ENCODE peak calls at places on chromosomes 12 and 14, in five cellular contexts. One of them, this sample, is unnamed.

GRCh38 chr14:102481791-102482238 is 27.8 kb downstream of the ANKRD9 start:
- DNase-seq in H1: no peak
- DNase-seq in HepG2: peak
- DNase-seq in GM12878: no peak
- DNase-seq in K562: no peak
- DNase-seq in this sample: no peak

GRCh38 chr12:51972849-51973273 is 21.4 kb downstream of the ACVR1B start:
- DNase-seq in H1: no peak
- DNase-seq in HepG2: no peak
- DNase-seq in GM12878: no peak
- DNase-seq in K562: peak
- DNase-seq in this sample: no peak

GRCh38 chr12:5898874-5899273 is 46.2 kb downstream of the ANO2 start:
- DNase-seq in H1: no peak
- DNase-seq in HepG2: no peak
- DNase-seq in GM12878: no peak
- DNase-seq in K562: no peak
- DNase-seq in this sample: no peak

GRCh38 chr14:95609398-95609990 is 74.6 kb downstream of the GLRX5 start:
- DNase-seq in H1: peak
- DNase-seq in HepG2: peak
- DNase-seq in GM12878: no peak
- DNase-seq in K562: peak
- DNase-seq in this sample: peak

GRCh38 chr14:94120667-94121335 is 8.6 kb downstream of the IFI27L2 start:
- DNase-seq in H1: no peak
- DNase-seq in HepG2: no peak
- DNase-seq in GM12878: no peak
- DNase-seq in K562: no peak
- DNase-seq in this sample: no peak

GRCh38 chr12:50314629-50315312 is 31.5 kb upstream of the LIMA1 start:
- DNase-seq in H1: no peak
- DNase-seq in HepG2: peak
- DNase-seq in GM12878: no peak
- DNase-seq in K562: peak
- DNase-seq in this sample: peak

GRCh38 chr14:65949711-65950516 is 536.3 kb upstream of the CCDC196 start:
- DNase-seq in H1: no peak
- DNase-seq in HepG2: peak
- DNase-seq in GM12878: no peak
- DNase-seq in K562: no peak
- DNase-seq in this sample: no peak

GRCh38 chr14:98840076-98840475 is 431.9 kb downstream of the BCL11B start:
- DNase-seq in H1: no peak
- DNase-seq in HepG2: no peak
- DNase-seq in GM12878: no peak
- DNase-seq in K562: no peak
- DNase-seq in this sample: no peak

GRCh38 chr14:94126800-94127199 is 2.6 kb downstream of the IFI27L2 start:
- DNase-seq in H1: peak
- DNase-seq in HepG2: no peak
- DNase-seq in GM12878: no peak
- DNase-seq in K562: no peak
- DNase-seq in this sample: no peak

GRCh38 chr12:9742665-9743064 is 9.8 kb upstream of the CLECL1 start:
- DNase-seq in H1: no peak
- DNase-seq in HepG2: no peak
- DNase-seq in GM12878: no peak
- DNase-seq in K562: no peak
- DNase-seq in this sample: no peak

GRCh38 chr12:110050927-110051326 is 2.6 kb upstream of the C12orf76 start:
- DNase-seq in H1: no peak
- DNase-seq in HepG2: no peak
- DNase-seq in GM12878: no peak
- DNase-seq in K562: no peak
- DNase-seq in this sample: no peak

GRCh38 chr12:112466835-112467234 is 48.1 kb downstream of the PTPN11 start:
- DNase-seq in H1: no peak
- DNase-seq in HepG2: no peak
- DNase-seq in GM12878: no peak
- DNase-seq in K562: no peak
- DNase-seq in this sample: no peak

GRCh38 chr14:72894623-72895378 is 900 bp upstream of the DPF3 start:
- DNase-seq in H1: peak
- DNase-seq in HepG2: no peak
- DNase-seq in GM12878: no peak
- DNase-seq in K562: peak
- DNase-seq in this sample: peak

GRCh38 chr12:57138526-57139272 is 8.7 kb downstream of the LRP1-AS start:
- DNase-seq in H1: no peak
- DNase-seq in HepG2: peak
- DNase-seq in GM12878: no peak
- DNase-seq in K562: peak
- DNase-seq in this sample: peak

GRCh38 chr14:103562385-103563088 is at the start of the genes BAG5 and COA8:
- DNase-seq in H1: peak
- DNase-seq in HepG2: peak
- DNase-seq in GM12878: peak
- DNase-seq in K562: peak
- DNase-seq in this sample: peak

GRCh38 chr14:103558071-103558882 is 4.2 kb downstream of the BAG5 start:
- DNase-seq in H1: no peak
- DNase-seq in HepG2: no peak
- DNase-seq in GM12878: no peak
- DNase-seq in K562: no peak
- DNase-seq in this sample: no peak

GRCh38 chr14:103562135-103562384 is 397 bp downstream of the BAG5 start:
- DNase-seq in H1: no peak
- DNase-seq in HepG2: no peak
- DNase-seq in GM12878: no peak
- DNase-seq in K562: no peak
- DNase-seq in this sample: no peak

GRCh38 chr14:103563089-103563620 is 395 bp downstream of the COA8 start:
- DNase-seq in H1: no peak
- DNase-seq in HepG2: peak
- DNase-seq in GM12878: no peak
- DNase-seq in K562: peak
- DNase-seq in this sample: no peak

GRCh38 chr14:103561381-103562134 is 899 bp downstream of the BAG5 start:
- DNase-seq in H1: no peak
- DNase-seq in HepG2: peak
- DNase-seq in GM12878: no peak
- DNase-seq in K562: no peak
- DNase-seq in this sample: peak
- H2AFZ ChIP-seq in H1: no peak
- H2AFZ ChIP-seq in HepG2: no peak
- H2AFZ ChIP-seq in GM12878: no peak
- H2AFZ ChIP-seq in K562: peak
- H2AFZ ChIP-seq in this sample: no peak

GRCh38 chr14:23168246-23168645 is 15.2 kb downstream of the SLC7A8 start:
- DNase-seq in H1: no peak
- DNase-seq in HepG2: no peak
- DNase-seq in GM12878: no peak
- DNase-seq in K562: no peak
- DNase-seq in this sample: no peak
- TF ChIP-seq USF2 in H1: no peak
- TF ChIP-seq USF2 in HepG2: no peak
- TF ChIP-seq USF2 in GM12878: no peak
- TF ChIP-seq USF2 in K562: no peak
- TF ChIP-seq USF2 in this sample: no peak

GRCh38 chr14:58587271-58587670 is 50.5 kb upstream of the DACT1 start:
- DNase-seq in H1: no peak
- DNase-seq in HepG2: no peak
- DNase-seq in GM12878: no peak
- DNase-seq in K562: no peak
- DNase-seq in this sample: no peak
- TF ChIP-seq CHD2 in H1: no peak
- TF ChIP-seq CHD2 in HepG2: no peak
- TF ChIP-seq CHD2 in GM12878: no peak
- TF ChIP-seq CHD2 in K562: no peak
- TF ChIP-seq CHD2 in this sample: no peak

DNA sequence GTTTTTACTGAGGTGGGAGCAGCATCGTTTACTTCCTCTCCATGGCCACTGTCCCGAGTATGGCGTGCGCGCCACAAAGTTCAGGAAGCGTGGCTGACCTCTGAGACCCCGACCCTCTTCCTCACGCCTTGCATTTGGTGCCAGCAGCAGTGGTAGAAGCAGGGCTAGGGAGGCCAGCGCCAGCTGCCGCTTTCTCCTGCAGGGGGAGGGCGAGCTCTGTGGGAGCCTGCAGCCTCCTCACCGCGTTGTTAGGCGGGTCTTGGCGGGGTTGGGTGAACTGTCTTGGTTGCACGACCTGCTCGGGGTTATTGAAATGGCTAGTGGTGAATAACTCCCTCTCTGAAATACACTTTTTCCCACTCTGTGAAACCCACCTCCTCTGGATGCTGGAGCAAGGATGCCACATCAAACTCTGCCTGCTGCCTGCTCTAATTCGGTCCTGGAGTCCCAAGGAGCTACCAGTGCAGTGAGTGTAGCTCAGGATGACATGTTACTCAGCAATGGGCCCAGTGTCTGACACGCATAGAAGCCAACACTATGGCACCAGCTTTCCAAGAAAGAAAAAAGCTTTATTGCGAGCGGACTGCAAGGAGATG is 22.3 kb upstream of the TDRD9 start:
- DNase-seq in H1: peak
- DNase-seq in HepG2: no peak
- DNase-seq in GM12878: no peak
- DNase-seq in K562: no peak
- DNase-seq in this sample: peak
- H2AFZ ChIP-seq in H1: no peak
- H2AFZ ChIP-seq in HepG2: no peak
- H2AFZ ChIP-seq in GM12878: no peak
- H2AFZ ChIP-seq in K562: no peak
- H2AFZ ChIP-seq in this sample: no peak

GRCh38 chr14:96625436-96625945 is 123.3 kb downstream of the PAPOLA start:
- DNase-seq in H1: no peak
- DNase-seq in HepG2: no peak
- DNase-seq in GM12878: no peak
- DNase-seq in K562: no peak
- DNase-seq in this sample: no peak
- TF ChIP-seq USF2 in H1: no peak
- TF ChIP-seq USF2 in HepG2: no peak
- TF ChIP-seq USF2 in GM12878: no peak
- TF ChIP-seq USF2 in K562: no peak
- TF ChIP-seq USF2 in this sample: no peak

GRCh38 chr12:132279930-132280329 is 49.5 kb downstream of the GALNT9 start:
- DNase-seq in H1: no peak
- DNase-seq in HepG2: no peak
- DNase-seq in GM12878: no peak
- DNase-seq in K562: no peak
- DNase-seq in this sample: no peak

GRCh38 chr12:132278421-132279183 is 50.8 kb downstream of the GALNT9 start:
- DNase-seq in H1: no peak
- DNase-seq in HepG2: no peak
- DNase-seq in GM12878: no peak
- DNase-seq in K562: no peak
- DNase-seq in this sample: no peak

GRCh38 chr12:132280436-132280835 is 49.0 kb downstream of the GALNT9 start:
- DNase-seq in H1: no peak
- DNase-seq in HepG2: no peak
- DNase-seq in GM12878: no peak
- DNase-seq in K562: no peak
- DNase-seq in this sample: no peak

GRCh38 chr12:132277961-132278360 is 51.4 kb downstream of the GALNT9 start:
- DNase-seq in H1: no peak
- DNase-seq in HepG2: no peak
- DNase-seq in GM12878: no peak
- DNase-seq in K562: no peak
- DNase-seq in this sample: no peak

GRCh38 chr12:132279184-132279889 is 50.1 kb downstream of the GALNT9 start:
- DNase-seq in H1: no peak
- DNase-seq in HepG2: peak
- DNase-seq in GM12878: no peak
- DNase-seq in K562: peak
- DNase-seq in this sample: peak
- TF ChIP-seq CHD2 in H1: no peak
- TF ChIP-seq CHD2 in HepG2: no peak
- TF ChIP-seq CHD2 in GM12878: no peak
- TF ChIP-seq CHD2 in K562: no peak
- TF ChIP-seq CHD2 in this sample: no peak

GRCh38 chr14:104724407-104724980 is 465 bp downstream of the ADSS1 start:
- DNase-seq in H1: no peak
- DNase-seq in HepG2: no peak
- DNase-seq in GM12878: no peak
- DNase-seq in K562: peak
- DNase-seq in this sample: peak
- H2AFZ ChIP-seq in H1: no peak
- H2AFZ ChIP-seq in HepG2: no peak
- H2AFZ ChIP-seq in GM12878: peak
- H2AFZ ChIP-seq in K562: peak
- H2AFZ ChIP-seq in this sample: no peak

GRCh38 chr12:510071-510825 is 50.5 kb downstream of the B4GALNT3 start:
- DNase-seq in H1: peak
- DNase-seq in HepG2: no peak
- DNase-seq in GM12878: no peak
- DNase-seq in K562: no peak
- DNase-seq in this sample: peak
- TF ChIP-seq USF2 in H1: no peak
- TF ChIP-seq USF2 in HepG2: no peak
- TF ChIP-seq USF2 in GM12878: no peak
- TF ChIP-seq USF2 in K562: no peak
- TF ChIP-seq USF2 in this sample: no peak

DNA sequence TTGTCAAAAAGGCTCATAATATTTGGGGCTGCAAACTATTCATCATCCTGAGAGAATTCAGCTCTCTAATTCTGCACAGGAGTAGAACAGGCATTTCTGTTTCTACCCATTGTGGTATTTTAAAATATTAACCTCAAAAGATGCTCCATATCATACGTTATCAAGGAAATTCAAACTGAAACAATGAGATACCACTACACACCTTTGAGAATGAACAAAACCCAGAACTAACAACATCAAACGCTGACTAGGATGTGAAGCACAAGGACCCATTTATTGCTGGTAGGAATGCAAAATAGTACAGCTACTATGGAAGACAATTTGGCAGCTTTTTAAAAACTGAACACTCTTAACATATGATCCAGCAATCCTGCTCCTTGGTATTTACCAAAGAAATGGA is 171.8 kb downstream of the DUSP6 start:
- DNase-seq in H1: no peak
- DNase-seq in HepG2: no peak
- DNase-seq in GM12878: no peak
- DNase-seq in K562: no peak
- DNase-seq in this sample: no peak
- TF ChIP-seq CHD2 in H1: no peak
- TF ChIP-seq CHD2 in HepG2: no peak
- TF ChIP-seq CHD2 in GM12878: no peak
- TF ChIP-seq CHD2 in K562: no peak
- TF ChIP-seq CHD2 in this sample: no peak

DNA sequence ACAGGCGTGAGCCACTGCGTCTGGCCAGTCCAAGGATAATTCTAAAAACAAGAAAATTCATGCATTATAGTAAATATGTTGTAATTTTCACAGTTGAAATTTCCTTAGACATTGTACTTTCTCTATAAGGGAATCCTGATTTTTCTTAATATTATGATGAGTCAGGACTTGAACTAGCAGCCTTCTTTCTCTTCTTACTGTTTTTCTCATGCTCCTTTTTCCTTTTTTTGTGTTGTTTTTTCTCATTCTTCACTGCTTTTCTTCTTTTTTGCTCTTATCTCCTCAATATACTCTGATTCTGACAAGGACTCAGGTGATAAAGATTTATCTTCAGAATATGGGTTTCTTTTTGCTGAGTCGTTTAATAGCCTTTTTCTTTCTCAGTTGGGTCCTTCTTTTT is 117.7 kb downstream of the LMNTD1 start:
- DNase-seq in H1: no peak
- DNase-seq in HepG2: no peak
- DNase-seq in GM12878: no peak
- DNase-seq in K562: no peak
- DNase-seq in this sample: no peak
- H2AFZ ChIP-seq in H1: no peak
- H2AFZ ChIP-seq in HepG2: peak
- H2AFZ ChIP-seq in GM12878: no peak
- H2AFZ ChIP-seq in K562: no peak
- H2AFZ ChIP-seq in this sample: peak

This sample was measured in SK-N-SH.